ENCODE peak calls at places on chromosomes 11 and 22, in four cellular contexts. E is K562, D is WTC11, U is HepG2. S is an unnamed sample.

GRCh38 chr11:26579683-26580082 is 7.6 kb upstream of the MUC15 start:
- DNase-seq in E (no peak), D (no peak), U (no peak), S (no peak)

GRCh38 chr11:111026241-111026640 is 219.3 kb upstream of the POU2AF2 start:
- DNase-seq in E (no peak), D (no peak), U (no peak), S (no peak)

GRCh38 chr22:46803031-46803880 is 40.8 kb downstream of the TBC1D22A start:
- DNase-seq in E (peak), D (peak), U (peak), S (peak)

GRCh38 chr11:8183136-8183535 is 14.3 kb upstream of the RIC3 start:
- DNase-seq in E (no peak), D (no peak), U (no peak), S (no peak)

GRCh38 chr11:113059548-113059947 is 98.3 kb downstream of the NCAM1 start:
- DNase-seq in E (no peak), D (no peak), U (no peak), S (no peak)

GRCh38 chr22:36775589-36775965 is 342 bp downstream of the IFT27 start:
- DNase-seq in E (no peak), D (no peak), U (no peak), S (no peak)

GRCh38 chr22:43567691-43568308 is 156.0 kb downstream of the MPPED1 start:
- DNase-seq in E (no peak), D (no peak), U (no peak), S (no peak)

GRCh38 chr11:5486421-5486820 is 2.1 kb upstream of the OR52D1 start:
- DNase-seq in E (no peak), D (no peak), U (no peak), S (no peak)

GRCh38 chr11:126029805-126030204 is 32.9 kb downstream of the CDON start:
- DNase-seq in E (no peak), D (no peak), U (peak), S (no peak)

GRCh38 chr11:79060081-79060480 is 380.7 kb downstream of the TENM4 start:
- DNase-seq in E (no peak), D (no peak), U (no peak), S (no peak)

GRCh38 chr11:46143049-46143806 is 22.0 kb upstream of the PHF21A start:
- DNase-seq in E (no peak), D (no peak), U (no peak), S (no peak)

GRCh38 chr22:43127166-43127908 is 15.9 kb downstream of the MCAT start:
- DNase-seq in E (peak), D (no peak), U (no peak), S (no peak)

GRCh38 chr11:105799728-105800462 is 190.0 kb downstream of the GRIA4 start:
- DNase-seq in E (no peak), D (no peak), U (no peak), S (no peak)

DNA sequence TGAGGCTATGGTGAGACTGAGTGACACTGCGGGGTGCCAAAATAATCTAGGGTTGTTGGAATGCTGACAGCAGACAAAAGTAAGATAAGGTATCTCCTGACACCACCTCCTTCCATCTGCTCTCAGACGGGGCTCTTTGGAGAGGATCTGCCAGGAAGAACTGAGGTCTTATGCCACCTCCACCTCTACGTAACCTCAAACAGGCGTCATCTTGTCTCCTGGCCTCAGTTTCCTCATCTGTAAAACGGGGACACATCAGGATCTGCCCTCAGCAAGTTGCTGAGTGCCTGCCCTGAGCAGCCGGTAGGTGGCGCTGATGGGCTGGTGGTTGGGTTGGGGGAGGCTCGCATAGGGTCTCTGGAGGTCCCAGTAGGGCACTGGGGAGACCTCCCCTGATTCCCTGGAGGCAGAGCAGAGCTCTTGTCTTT is 1.7 kb upstream of the MYEOV start:
- DNase-seq in E (peak), D (peak), U (no peak), S (peak)
- TF ChIP-seq NR3C1 in E (no peak), D (no peak), U (no peak), S (no peak)

GRCh38 chr11:94563848-94564442 is 3.2 kb upstream of the PIWIL4 start:
- DNase-seq in E (peak), D (no peak), U (no peak), S (no peak)

GRCh38 chr11:94567181-94567670 is at the start of gene PIWIL4:
- DNase-seq in E (peak), D (no peak), U (no peak), S (no peak)

GRCh38 chr11:94558932-94559331 is 8.2 kb upstream of the PIWIL4 start:
- DNase-seq in E (no peak), D (no peak), U (no peak), S (no peak)

GRCh38 chr11:94558468-94558867 is 8.7 kb upstream of the PIWIL4 start:
- DNase-seq in E (no peak), D (no peak), U (no peak), S (no peak)

GRCh38 chr11:94563176-94563847 is 3.9 kb upstream of the PIWIL4 start:
- DNase-seq in E (no peak), D (no peak), U (no peak), S (no peak)
- TF ChIP-seq CTCF in E (peak), D (no peak), U (no peak), S (peak)

GRCh38 chr22:22410677-22411076 is 97.9 kb downstream of the ZNF280B start:
- DNase-seq in E (peak), D (no peak), U (no peak), S (no peak)

GRCh38 chr22:22407061-22407460 is 101.5 kb downstream of the ZNF280B start:
- DNase-seq in E (no peak), D (no peak), U (no peak), S (no peak)

GRCh38 chr22:22408731-22409696 is 99.5 kb downstream of the ZNF280B start:
- DNase-seq in E (peak), D (peak), U (peak), S (peak)

GRCh38 chr22:22408269-22408668 is 100.3 kb downstream of the ZNF280B start:
- DNase-seq in E (no peak), D (no peak), U (no peak), S (no peak)

GRCh38 chr22:22410121-22410520 is 98.4 kb downstream of the ZNF280B start:
- DNase-seq in E (no peak), D (no peak), U (no peak), S (no peak)
- TF ChIP-seq NR3C1 in E (no peak), D (no peak), U (no peak), S (no peak)

DNA sequence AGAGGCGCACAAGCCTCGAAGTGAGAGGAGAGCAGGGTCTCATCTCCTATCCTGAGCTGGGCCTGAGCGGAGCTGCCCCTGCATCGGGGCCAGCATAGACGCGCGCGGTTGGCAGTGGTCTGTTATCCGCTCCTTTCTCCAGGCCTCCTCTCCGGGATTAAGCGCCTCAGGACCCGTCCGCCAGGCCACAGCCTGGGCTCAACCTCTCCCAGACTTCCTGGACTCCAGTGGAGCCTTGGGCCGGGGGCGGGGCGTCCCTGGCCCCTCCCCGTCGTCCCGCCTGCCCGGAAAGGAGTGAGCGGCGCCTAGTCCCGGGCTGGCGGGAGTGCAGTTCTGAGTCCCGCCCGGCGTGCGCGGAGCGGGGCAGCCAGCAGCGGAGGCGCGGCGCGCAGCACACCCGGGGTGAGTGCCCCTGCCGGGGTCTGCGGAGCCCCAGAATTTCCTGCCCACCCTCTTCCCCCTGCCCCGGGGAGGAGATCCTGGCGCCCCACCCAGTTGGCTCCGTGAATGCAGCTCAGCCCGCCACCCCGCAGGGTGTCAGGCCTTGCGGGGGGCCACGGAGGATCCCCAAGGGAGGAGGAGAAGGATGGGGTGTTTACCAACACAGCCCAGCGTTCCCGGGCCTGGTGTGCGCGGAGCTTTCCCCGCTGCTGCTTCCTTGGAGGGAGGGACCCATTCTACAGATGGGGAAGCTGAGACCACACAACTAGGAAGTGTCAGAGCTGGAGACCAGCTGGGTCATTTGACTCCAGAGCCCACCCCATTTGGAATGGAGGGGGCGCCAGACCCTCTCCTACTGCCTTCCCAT is at the start of gene TCIRG1:
- DNase-seq in E (peak), D (peak), U (peak), S (peak)
- TF ChIP-seq CTCF in E (no peak), D (no peak), U (no peak), S (no peak)

GRCh38 chr11:133819916-133820315 is 25.4 kb downstream of the SPATA19 start:
- DNase-seq in E (no peak), D (no peak), U (no peak), S (no peak)
- TF ChIP-seq NR3C1 in E (no peak), D (no peak), U (no peak), S (no peak)